ENCODE peak calls at places on chromosomes 3 and 15, in nine cellular contexts. E is psoas muscle, H is astrocyte of the spinal cord, N is kidney epithelial cell, S is GM12864, U is K562, L is HCT116, M is choroid plexus epithelial cell, A is IMR-90. Q is an unnamed sample.
A peak's percentile ranks its signal among the peaks of the same experiment; 100 is the strongest.

GRCh38 chr3:186476044-186476468 is 68.1 kb downstream of the CRYGS start:
- DNase-seq in E (no peak), H (no peak), N (no peak), S (no peak), U (no peak), L (no peak), M (peak; percentile 20), A (peak; percentile 20), Q (peak; percentile 17)

GRCh38 chr3:37765591-37766219 is 96.0 kb upstream of the CTDSPL start:
- DNase-seq in E (no peak), H (peak; percentile 23), N (no peak), S (no peak), U (peak; percentile 93), L (no peak), M (peak; percentile 78), A (no peak), Q (peak; percentile 70)

GRCh38 chr3:161700998-161701397 is 204.4 kb downstream of the OTOL1 start:
- DNase-seq in E (no peak), H (no peak), N (no peak), S (no peak), U (no peak), L (no peak), M (no peak), A (no peak), Q (no peak)

GRCh38 chr3:60707452-60708020 is 543.7 kb downstream of the FHIT start:
- DNase-seq in E (no peak), H (no peak), N (no peak), S (no peak), U (no peak), L (no peak), M (no peak), A (peak; percentile 24), Q (peak; percentile 44)

GRCh38 chr3:45946307-45946706 is 3.0 kb downstream of the CXCR6 start:
- DNase-seq in E (no peak), H (no peak), N (no peak), S (no peak), U (no peak), L (no peak), M (no peak), A (no peak), Q (no peak)

GRCh38 chr3:175778994-175779393 is 919.9 kb downstream of the NAALADL2 start:
- DNase-seq in E (no peak), H (no peak), N (no peak), S (no peak), U (no peak), L (no peak), M (no peak), A (no peak), Q (no peak)

GRCh38 chr3:71252466-71252865 is 331.1 kb downstream of the FOXP1 start:
- DNase-seq in E (no peak), H (no peak), N (no peak), S (no peak), U (no peak), L (no peak), M (no peak), A (no peak), Q (peak; percentile 34)

GRCh38 chr3:181756645-181757044 is 44.9 kb downstream of the SOX2 start:
- DNase-seq in E (no peak), H (no peak), N (no peak), S (no peak), U (no peak), L (no peak), M (no peak), A (no peak), Q (no peak)

GRCh38 chr3:54714035-54714434 is 213.8 kb downstream of the LRTM1 start:
- DNase-seq in E (no peak), H (no peak), N (no peak), S (no peak), U (no peak), L (no peak), M (no peak), A (no peak), Q (no peak)

GRCh38 chr15:90829942-90830440 is 38.4 kb upstream of the FURIN start:
- DNase-seq in E (no peak), H (no peak), N (no peak), S (no peak), U (no peak), L (no peak), M (peak; percentile 47), A (no peak), Q (no peak)

GRCh38 chr3:15440891-15441290 is 13.5 kb downstream of the EAF1 start:
- DNase-seq in E (no peak), H (peak; percentile 27), N (no peak), S (no peak), U (no peak), L (no peak), M (peak; percentile 40), A (no peak), Q (peak; percentile 85)

GRCh38 chr3:35965908-35966307 is 326.6 kb downstream of the ARPP21 start:
- DNase-seq in E (no peak), H (peak; percentile 55), N (no peak), S (no peak), U (no peak), L (no peak), M (peak; percentile 81), A (peak; percentile 55), Q (peak; percentile 81)

GRCh38 chr15:70088887-70089691 is 8.6 kb downstream of the TLE3 start:
- DNase-seq in E (peak; percentile 44), H (peak; percentile 41), N (no peak), S (no peak), U (no peak), L (no peak), M (peak; percentile 66), A (peak; percentile 71), Q (no peak)

GRCh38 chr15:41020311-41020710 is 67.0 kb downstream of the CHAC1 start:
- DNase-seq in E (no peak), H (no peak), N (no peak), S (no peak), U (no peak), L (no peak), M (no peak), A (peak; percentile 38), Q (no peak)

GRCh38 chr15:41020829-41021228 is 67.6 kb downstream of the CHAC1 start:
- DNase-seq in E (no peak), H (no peak), N (no peak), S (no peak), U (no peak), L (no peak), M (no peak), A (no peak), Q (no peak)

GRCh38 chr15:41019174-41019573 is 65.9 kb downstream of the CHAC1 start:
- DNase-seq in E (no peak), H (no peak), N (no peak), S (no peak), U (no peak), L (no peak), M (no peak), A (no peak), Q (no peak)

GRCh38 chr15:41017051-41017735 is 63.9 kb downstream of the CHAC1 start:
- DNase-seq in E (no peak), H (peak; percentile 8), N (no peak), S (no peak), U (no peak), L (no peak), M (peak; percentile 61), A (peak; percentile 17), Q (no peak)

GRCh38 chr15:41018534-41018933 is 65.3 kb downstream of the CHAC1 start:
- DNase-seq in E (no peak), H (peak; percentile 50), N (no peak), S (no peak), U (peak; percentile 5), L (no peak), M (peak; percentile 44), A (peak; percentile 65), Q (peak; percentile 29)
- TF ChIP-seq CTCF in E (peak; percentile 33), H (peak; percentile 46), N (no peak), S (no peak), U (peak; percentile 9), L (no peak), M (peak; percentile 26), A (peak; percentile 50), Q (peak; percentile 8)

GRCh38 chr3:198079771-198080520 is 119.9 kb downstream of the LMLN start:
- DNase-seq in E (no peak), H (no peak), N (no peak), S (no peak), U (peak; percentile 78), L (peak; percentile 50), M (peak; percentile 23), A (peak; percentile 5), Q (no peak)

GRCh38 chr3:198081421-198081844 is 121.4 kb downstream of the LMLN start:
- DNase-seq in E (peak; percentile 11), H (no peak), N (no peak), S (no peak), U (no peak), L (no peak), M (no peak), A (no peak), Q (no peak)

GRCh38 chr3:198076722-198077308 is 116.8 kb downstream of the LMLN start:
- DNase-seq in E (no peak), H (no peak), N (no peak), S (no peak), U (peak; percentile 51), L (no peak), M (no peak), A (no peak), Q (no peak)

GRCh38 chr3:198080521-198081384 is 120.7 kb downstream of the LMLN start:
- DNase-seq in E (peak; percentile 72), H (peak; percentile 66), N (no peak), S (no peak), U (peak; percentile 89), L (peak; percentile 54), M (peak; percentile 63), A (peak; percentile 56), Q (peak; percentile 46)
- H3K4me3 ChIP-seq in E (peak overlapping the region; percentile 58), H (peak overlapping the region; percentile 28), N (peak overlapping the region; percentile 38), S (no peak overlapping the region), U (peak overlapping the region; percentile 72), L (peak overlapping the region; percentile 71), M (peak overlapping the region; percentile 43), A (peak overlapping the region; percentile 40), Q (peak overlapping the region; percentile 50)

GRCh38 chr15:96687388-96688107 is 357.0 kb downstream of the NR2F2 start:
- DNase-seq in E (no peak), H (no peak), N (no peak), S (no peak), U (no peak), L (no peak), M (no peak), A (no peak), Q (no peak)
- TF ChIP-seq CTCF in E (no peak), H (no peak), N (no peak), S (no peak), U (no peak), L (no peak), M (no peak), A (no peak), Q (no peak)

DNA sequence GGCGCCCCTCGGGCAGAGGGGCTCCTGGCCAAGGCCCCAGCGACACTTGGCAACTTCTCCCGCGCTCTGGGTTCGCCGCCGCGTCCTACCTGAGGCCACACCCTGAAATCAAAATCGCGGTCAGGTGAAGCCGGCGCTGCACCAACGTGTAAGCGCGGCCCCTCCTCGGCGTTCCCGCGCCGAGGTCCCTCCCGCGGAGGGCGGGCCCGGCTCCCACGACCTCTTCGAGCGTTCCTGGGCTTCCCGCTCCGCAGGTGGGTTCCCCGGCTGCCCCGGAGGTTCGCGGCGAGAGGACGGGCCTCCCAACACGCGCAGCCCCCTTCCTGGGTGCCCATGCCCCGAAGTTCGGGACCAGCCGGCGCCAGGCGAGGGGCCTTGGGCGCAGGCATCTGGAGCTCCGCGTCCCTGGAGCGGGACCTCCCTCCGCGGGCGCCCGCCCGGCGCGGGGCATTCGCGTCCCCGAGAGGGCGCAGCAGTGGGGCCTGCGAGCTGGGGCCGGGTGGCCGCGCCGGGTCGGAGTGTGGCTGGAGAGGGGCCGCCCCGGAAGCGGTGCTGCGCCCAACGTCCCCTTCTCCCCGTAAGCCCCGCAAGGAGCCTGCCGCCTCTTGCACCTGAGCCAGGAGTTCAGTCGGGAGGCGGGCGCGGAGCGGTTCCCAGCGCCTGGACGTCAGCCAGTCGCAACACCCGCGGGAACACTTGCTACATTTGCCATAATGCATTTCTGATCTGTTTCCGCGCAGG is 13.7 kb downstream of the PAK6 start:
- DNase-seq in E (peak; percentile 31), H (no peak), N (no peak), S (no peak), U (no peak), L (peak; percentile 42), M (peak; percentile 23), A (no peak), Q (no peak)
- H3K4me3 ChIP-seq in E (peak overlapping the region; percentile 78), H (peak overlapping the region; percentile 30), N (peak overlapping the region; percentile 44), S (peak overlapping the region; percentile 55), U (no peak overlapping the region), L (peak overlapping the region; percentile 97), M (peak overlapping the region; percentile 54), A (peak overlapping the region; percentile 40), Q (peak overlapping the region; percentile 58)